ENCODE peak calls at places on chromosomes 1 and 21, in eight cellular contexts. One of them, this sample, is unnamed. For H3K4me1, the result is how much of the 10 kb centered on the place peaks cover.

GRCh38 chr1:24385160-24385939 is 28.2 kb downstream of the STPG1 start:
- DNase-seq in colonic mucosa: peak
- DNase-seq in adrenal gland: no peak
- DNase-seq in mesenchymal stem cell: peak
- DNase-seq in right cardiac atrium: no peak
- DNase-seq in left lung: no peak
- DNase-seq in HCT116: no peak
- DNase-seq in stomach: no peak
- DNase-seq in this sample: no peak

GRCh38 chr1:61746768-61747167 is 4.5 kb downstream of the PATJ start:
- DNase-seq in colonic mucosa: no peak
- DNase-seq in adrenal gland: no peak
- DNase-seq in mesenchymal stem cell: no peak
- DNase-seq in right cardiac atrium: no peak
- DNase-seq in left lung: no peak
- DNase-seq in HCT116: no peak
- DNase-seq in stomach: no peak
- DNase-seq in this sample: no peak

GRCh38 chr21:37986751-37987399 is 70.6 kb upstream of the KCNJ6 start:
- DNase-seq in colonic mucosa: peak
- DNase-seq in adrenal gland: no peak
- DNase-seq in mesenchymal stem cell: no peak
- DNase-seq in right cardiac atrium: no peak
- DNase-seq in left lung: no peak
- DNase-seq in HCT116: no peak
- DNase-seq in stomach: no peak
- DNase-seq in this sample: no peak

GRCh38 chr1:201212461-201213055 is 21.9 kb downstream of the IGFN1 start:
- DNase-seq in colonic mucosa: no peak
- DNase-seq in adrenal gland: no peak
- DNase-seq in mesenchymal stem cell: no peak
- DNase-seq in right cardiac atrium: no peak
- DNase-seq in left lung: peak
- DNase-seq in HCT116: no peak
- DNase-seq in stomach: no peak
- DNase-seq in this sample: no peak

GRCh38 chr1:56374026-56374974 is 205.1 kb downstream of the PLPP3 start:
- DNase-seq in colonic mucosa: no peak
- DNase-seq in adrenal gland: no peak
- DNase-seq in mesenchymal stem cell: no peak
- DNase-seq in right cardiac atrium: peak
- DNase-seq in left lung: no peak
- DNase-seq in HCT116: no peak
- DNase-seq in stomach: no peak
- DNase-seq in this sample: no peak

GRCh38 chr1:209710837-209711236 is 6.2 kb downstream of the HSD11B1 start:
- DNase-seq in colonic mucosa: no peak
- DNase-seq in adrenal gland: no peak
- DNase-seq in mesenchymal stem cell: no peak
- DNase-seq in right cardiac atrium: no peak
- DNase-seq in left lung: no peak
- DNase-seq in HCT116: no peak
- DNase-seq in stomach: no peak
- DNase-seq in this sample: no peak

GRCh38 chr1:192363177-192363576 is 46.4 kb downstream of the RGS21 start:
- DNase-seq in colonic mucosa: no peak
- DNase-seq in adrenal gland: no peak
- DNase-seq in mesenchymal stem cell: no peak
- DNase-seq in right cardiac atrium: no peak
- DNase-seq in left lung: no peak
- DNase-seq in HCT116: no peak
- DNase-seq in stomach: no peak
- DNase-seq in this sample: no peak

GRCh38 chr1:230248876-230249275 is 177.3 kb downstream of the PGBD5 start:
- DNase-seq in colonic mucosa: no peak
- DNase-seq in adrenal gland: peak
- DNase-seq in mesenchymal stem cell: no peak
- DNase-seq in right cardiac atrium: no peak
- DNase-seq in left lung: no peak
- DNase-seq in HCT116: no peak
- DNase-seq in stomach: no peak
- DNase-seq in this sample: no peak

GRCh38 chr1:192475970-192476369 is 99.6 kb upstream of the RGS1 start:
- DNase-seq in colonic mucosa: no peak
- DNase-seq in adrenal gland: no peak
- DNase-seq in mesenchymal stem cell: no peak
- DNase-seq in right cardiac atrium: no peak
- DNase-seq in left lung: no peak
- DNase-seq in HCT116: no peak
- DNase-seq in stomach: no peak
- DNase-seq in this sample: no peak

GRCh38 chr1:27430903-27431653 is 38.7 kb downstream of the GPR3 start:
- DNase-seq in colonic mucosa: no peak
- DNase-seq in adrenal gland: peak
- DNase-seq in mesenchymal stem cell: peak
- DNase-seq in right cardiac atrium: no peak
- DNase-seq in left lung: no peak
- DNase-seq in HCT116: no peak
- DNase-seq in stomach: no peak
- DNase-seq in this sample: no peak

GRCh38 chr1:225707824-225708223 is 54.9 kb upstream of the ENAH start:
- DNase-seq in colonic mucosa: no peak
- DNase-seq in adrenal gland: no peak
- DNase-seq in mesenchymal stem cell: no peak
- DNase-seq in right cardiac atrium: no peak
- DNase-seq in left lung: no peak
- DNase-seq in HCT116: no peak
- DNase-seq in stomach: no peak
- DNase-seq in this sample: no peak

GRCh38 chr1:9326596-9326995 is 33.9 kb downstream of the SPSB1 start:
- DNase-seq in colonic mucosa: peak
- DNase-seq in adrenal gland: no peak
- DNase-seq in mesenchymal stem cell: peak
- DNase-seq in right cardiac atrium: no peak
- DNase-seq in left lung: no peak
- DNase-seq in HCT116: no peak
- DNase-seq in stomach: no peak
- DNase-seq in this sample: no peak

GRCh38 chr1:9322845-9323244 is 30.2 kb downstream of the SPSB1 start:
- DNase-seq in colonic mucosa: no peak
- DNase-seq in adrenal gland: peak
- DNase-seq in mesenchymal stem cell: no peak
- DNase-seq in right cardiac atrium: no peak
- DNase-seq in left lung: no peak
- DNase-seq in HCT116: no peak
- DNase-seq in stomach: no peak
- DNase-seq in this sample: no peak

GRCh38 chr1:9321480-9321849 is 28.8 kb downstream of the SPSB1 start:
- DNase-seq in colonic mucosa: no peak
- DNase-seq in adrenal gland: peak
- DNase-seq in mesenchymal stem cell: peak
- DNase-seq in right cardiac atrium: no peak
- DNase-seq in left lung: no peak
- DNase-seq in HCT116: no peak
- DNase-seq in stomach: no peak
- DNase-seq in this sample: no peak

GRCh38 chr1:9321986-9322715 is 29.5 kb downstream of the SPSB1 start:
- DNase-seq in colonic mucosa: no peak
- DNase-seq in adrenal gland: no peak
- DNase-seq in mesenchymal stem cell: no peak
- DNase-seq in right cardiac atrium: no peak
- DNase-seq in left lung: no peak
- DNase-seq in HCT116: no peak
- DNase-seq in stomach: no peak
- DNase-seq in this sample: no peak

DNA sequence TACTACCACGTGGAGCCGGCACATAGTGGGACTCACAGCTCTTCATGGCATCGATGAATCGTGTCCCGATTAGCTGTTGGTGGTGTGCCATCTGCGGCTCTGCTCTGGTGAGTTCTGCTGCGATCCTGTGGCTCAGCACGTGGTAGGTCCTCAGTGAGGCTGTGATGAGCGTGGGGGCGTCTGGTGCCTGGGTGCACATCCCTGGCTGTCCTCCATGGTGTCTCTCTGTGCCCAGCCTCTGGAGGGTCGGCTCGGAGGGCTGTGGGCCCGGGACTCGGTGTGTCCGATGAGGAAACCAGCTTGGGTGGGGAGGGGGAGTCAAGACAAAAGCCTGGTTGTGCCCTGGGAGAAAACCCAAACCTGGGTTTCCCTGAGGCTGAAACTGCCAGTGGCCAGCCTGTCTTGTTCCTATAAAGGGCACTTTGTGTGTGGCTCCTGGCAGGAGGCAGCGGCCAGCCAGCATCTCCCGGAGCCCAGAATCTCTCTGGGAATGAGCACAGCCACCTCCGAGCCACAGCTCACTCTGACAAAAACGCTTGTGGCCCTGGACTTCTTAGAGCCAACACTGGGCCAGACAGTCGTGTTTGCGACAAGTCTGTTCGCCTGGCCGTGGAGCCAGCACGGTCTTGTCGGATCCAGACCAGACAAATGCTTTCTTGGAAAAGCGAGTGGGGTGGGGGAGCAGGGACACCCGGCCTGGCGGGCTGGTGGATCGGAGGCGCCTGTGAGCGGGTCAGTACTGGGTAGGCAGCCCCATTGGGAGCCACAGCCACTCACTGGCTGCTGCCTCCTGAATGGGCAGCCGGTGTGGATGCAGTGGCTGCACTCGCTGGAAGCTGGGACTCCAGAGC is 31.8 kb downstream of the SPSB1 start:
- DNase-seq in colonic mucosa: no peak
- DNase-seq in adrenal gland: no peak
- DNase-seq in mesenchymal stem cell: no peak
- DNase-seq in right cardiac atrium: no peak
- DNase-seq in left lung: no peak
- DNase-seq in HCT116: no peak
- DNase-seq in stomach: no peak
- DNase-seq in this sample: no peak
- H3K4me1 ChIP-seq in colonic mucosa: under half
- H3K4me1 ChIP-seq in adrenal gland: under half
- H3K4me1 ChIP-seq in mesenchymal stem cell: half or more
- H3K4me1 ChIP-seq in right cardiac atrium: under half
- H3K4me1 ChIP-seq in left lung: under half
- H3K4me1 ChIP-seq in HCT116: under half
- H3K4me1 ChIP-seq in stomach: under half
- H3K4me1 ChIP-seq in this sample: half or more

DNA sequence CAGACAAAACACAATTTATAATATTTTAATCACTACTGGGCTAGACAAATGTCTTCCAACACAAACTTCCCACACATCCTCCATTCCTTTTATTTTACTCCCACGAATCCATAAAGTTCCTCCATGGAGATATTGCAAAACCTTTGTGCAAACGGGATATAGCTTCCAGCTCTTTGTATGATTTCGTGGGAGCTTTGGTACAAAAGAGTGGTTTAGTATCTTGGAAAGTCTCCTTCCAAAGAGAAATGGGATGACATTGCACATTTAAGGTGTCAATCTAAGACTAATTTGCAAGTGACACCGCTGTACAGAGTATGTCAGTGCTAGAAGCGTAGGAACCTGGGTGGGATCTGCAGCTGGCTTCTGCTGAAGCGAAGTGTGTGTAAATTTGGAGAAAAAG is 455.2 kb upstream of the RUNX1 start:
- DNase-seq in colonic mucosa: no peak
- DNase-seq in adrenal gland: no peak
- DNase-seq in mesenchymal stem cell: no peak
- DNase-seq in right cardiac atrium: no peak
- DNase-seq in left lung: no peak
- DNase-seq in HCT116: no peak
- DNase-seq in stomach: no peak
- DNase-seq in this sample: no peak
- H3K4me1 ChIP-seq in colonic mucosa: under half
- H3K4me1 ChIP-seq in adrenal gland: under half
- H3K4me1 ChIP-seq in mesenchymal stem cell: under half
- H3K4me1 ChIP-seq in right cardiac atrium: under half
- H3K4me1 ChIP-seq in left lung: under half
- H3K4me1 ChIP-seq in HCT116: under half
- H3K4me1 ChIP-seq in stomach: under half
- H3K4me1 ChIP-seq in this sample: under half

GRCh38 chr1:63817152-63817667 is 43.4 kb downstream of the ROR1 start:
- DNase-seq in colonic mucosa: no peak
- DNase-seq in adrenal gland: no peak
- DNase-seq in mesenchymal stem cell: peak
- DNase-seq in right cardiac atrium: no peak
- DNase-seq in left lung: no peak
- DNase-seq in HCT116: no peak
- DNase-seq in stomach: peak
- DNase-seq in this sample: no peak
- H3K4me1 ChIP-seq in colonic mucosa: under half
- H3K4me1 ChIP-seq in adrenal gland: under half
- H3K4me1 ChIP-seq in mesenchymal stem cell: under half
- H3K4me1 ChIP-seq in right cardiac atrium: under half
- H3K4me1 ChIP-seq in left lung: under half
- H3K4me1 ChIP-seq in HCT116: under half
- H3K4me1 ChIP-seq in stomach: under half
- H3K4me1 ChIP-seq in this sample: under half

GRCh38 chr1:155982106-155982505 is 3.8 kb upstream of the ARHGEF2 start:
- DNase-seq in colonic mucosa: no peak
- DNase-seq in adrenal gland: no peak
- DNase-seq in mesenchymal stem cell: peak
- DNase-seq in right cardiac atrium: no peak
- DNase-seq in left lung: no peak
- DNase-seq in HCT116: no peak
- DNase-seq in stomach: no peak
- DNase-seq in this sample: no peak

GRCh38 chr1:155979525-155980343 is 1.4 kb upstream of the ARHGEF2 start:
- DNase-seq in colonic mucosa: peak
- DNase-seq in adrenal gland: no peak
- DNase-seq in mesenchymal stem cell: no peak
- DNase-seq in right cardiac atrium: peak
- DNase-seq in left lung: no peak
- DNase-seq in HCT116: no peak
- DNase-seq in stomach: no peak
- DNase-seq in this sample: no peak

GRCh38 chr1:155983191-155984023 is 5.1 kb upstream of the ARHGEF2 start:
- DNase-seq in colonic mucosa: no peak
- DNase-seq in adrenal gland: no peak
- DNase-seq in mesenchymal stem cell: peak
- DNase-seq in right cardiac atrium: peak
- DNase-seq in left lung: no peak
- DNase-seq in HCT116: peak
- DNase-seq in stomach: no peak
- DNase-seq in this sample: no peak

GRCh38 chr1:155981266-155982088 is 3.1 kb upstream of the ARHGEF2 start:
- DNase-seq in colonic mucosa: no peak
- DNase-seq in adrenal gland: no peak
- DNase-seq in mesenchymal stem cell: peak
- DNase-seq in right cardiac atrium: no peak
- DNase-seq in left lung: no peak
- DNase-seq in HCT116: no peak
- DNase-seq in stomach: no peak
- DNase-seq in this sample: peak

DNA sequence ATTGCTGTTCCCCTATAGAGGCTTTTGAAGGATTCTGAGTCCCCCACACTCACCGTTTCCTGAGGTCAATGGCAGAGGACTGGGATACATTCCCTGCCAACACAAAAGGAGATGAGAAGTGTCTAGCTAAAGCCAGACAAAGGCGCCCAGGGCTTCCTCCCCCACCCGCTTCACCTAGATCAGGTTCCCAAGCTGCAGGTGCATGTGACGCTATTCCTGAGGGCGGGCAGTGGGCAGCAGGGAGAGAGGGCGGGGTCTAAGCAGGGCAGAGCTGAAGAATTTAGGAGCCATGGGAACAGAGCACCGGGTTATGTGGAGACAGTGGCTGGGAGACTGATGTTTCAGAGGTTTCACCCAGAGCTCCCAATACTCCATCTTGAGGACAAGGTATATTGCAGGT is 6.0 kb upstream of the ARHGEF2 start:
- DNase-seq in colonic mucosa: no peak
- DNase-seq in adrenal gland: no peak
- DNase-seq in mesenchymal stem cell: no peak
- DNase-seq in right cardiac atrium: no peak
- DNase-seq in left lung: no peak
- DNase-seq in HCT116: no peak
- DNase-seq in stomach: no peak
- DNase-seq in this sample: no peak
- H3K4me1 ChIP-seq in colonic mucosa: under half
- H3K4me1 ChIP-seq in adrenal gland: under half
- H3K4me1 ChIP-seq in mesenchymal stem cell: under half
- H3K4me1 ChIP-seq in right cardiac atrium: under half
- H3K4me1 ChIP-seq in left lung: half or more
- H3K4me1 ChIP-seq in HCT116: under half
- H3K4me1 ChIP-seq in stomach: half or more
- H3K4me1 ChIP-seq in this sample: under half

This sample was measured in Peyer's patch.